ENCODE peak calls at places on chromosomes 3 and 15, in nine cellular contexts. U, L, C, Q, A, R, T, Z and G are unnamed samples.

GRCh38 chr15:76987896-76988860 is 6.7 kb upstream of the PSTPIP1 start:
- DNase-seq in U (no peak), L (no peak), C (peak; percentile 1), Q (peak; percentile 81), A (peak; percentile 43), R (no peak), T (no peak), Z (no peak), G (no peak)

GRCh38 chr15:90862487-90862886 is 5.9 kb upstream of the FURIN start:
- DNase-seq in U (no peak), L (no peak), C (no peak), Q (no peak), A (no peak), R (no peak), T (no peak), Z (no peak), G (no peak)

GRCh38 chr15:42491540-42492225 is 742 bp upstream of the ZNF106 start:
- DNase-seq in U (peak; percentile 74), L (no peak), C (no peak), Q (no peak), A (no peak), R (no peak), T (peak; percentile 82), Z (no peak), G (no peak)

GRCh38 chr3:189080745-189081144 is 91.0 kb upstream of the TPRG1 start:
- DNase-seq in U (no peak), L (no peak), C (no peak), Q (no peak), A (no peak), R (no peak), T (no peak), Z (no peak), G (no peak)

GRCh38 chr15:23854535-23855252 is 167.6 kb upstream of the NDN start:
- DNase-seq in U (no peak), L (no peak), C (no peak), Q (no peak), A (no peak), R (no peak), T (no peak), Z (no peak), G (no peak)

GRCh38 chr15:60223161-60223560 is 174.6 kb downstream of the ANXA2 start:
- DNase-seq in U (no peak), L (no peak), C (no peak), Q (no peak), A (no peak), R (no peak), T (no peak), Z (no peak), G (peak; percentile 12)

GRCh38 chr15:78540955-78541743 is 905 bp downstream of the PSMA4 start:
- DNase-seq in U (peak; percentile 51), L (no peak), C (no peak), Q (no peak), A (no peak), R (no peak), T (peak; percentile 5), Z (no peak), G (no peak)

GRCh38 chr15:101320501-101321052 is 25.5 kb upstream of the SNRPA1 start:
- DNase-seq in U (peak; percentile 19), L (no peak), C (no peak), Q (peak; percentile 75), A (peak; percentile 15), R (no peak), T (peak; percentile 51), Z (no peak), G (no peak)

GRCh38 chr3:93969443-93969842 is 4.3 kb downstream of the PROS1 start:
- DNase-seq in U (peak; percentile 51), L (no peak), C (no peak), Q (no peak), A (no peak), R (no peak), T (peak; percentile 39), Z (peak; percentile 12), G (no peak)

GRCh38 chr15:35141743-35142356 is 56.8 kb upstream of the NANOGP8 start:
- DNase-seq in U (peak; percentile 11), L (no peak), C (no peak), Q (no peak), A (no peak), R (no peak), T (peak; percentile 96), Z (no peak), G (no peak)

GRCh38 chr15:41948499-41948898 is 23.9 kb downstream of the EHD4 start:
- DNase-seq in U (no peak), L (no peak), C (no peak), Q (no peak), A (peak; percentile 57), R (peak; percentile 60), T (no peak), Z (no peak), G (no peak)

GRCh38 chr3:170107926-170108325 is 70.1 kb downstream of the GPR160 start:
- DNase-seq in U (no peak), L (no peak), C (no peak), Q (no peak), A (no peak), R (no peak), T (no peak), Z (no peak), G (no peak)

GRCh38 chr3:123194552-123194951 is 7.2 kb upstream of the SEC22A start:
- DNase-seq in U (peak; percentile 7), L (no peak), C (no peak), Q (no peak), A (no peak), R (no peak), T (peak; percentile 19), Z (peak; percentile 22), G (peak; percentile 18)

GRCh38 chr3:58150800-58151199 is 60.0 kb downstream of the DNASE1L3 start:
- DNase-seq in U (no peak), L (no peak), C (no peak), Q (no peak), A (no peak), R (no peak), T (no peak), Z (no peak), G (no peak)

GRCh38 chr15:64180235-64180824 is 17.5 kb upstream of the PPIB start:
- DNase-seq in U (no peak), L (no peak), C (no peak), Q (no peak), A (no peak), R (no peak), T (no peak), Z (no peak), G (peak; percentile 17)

GRCh38 chr15:98599911-98600685 is 48.2 kb upstream of the IGF1R start:
- DNase-seq in U (no peak), L (peak; percentile 67), C (peak; percentile 59), Q (no peak), A (peak; percentile 34), R (peak; percentile 45), T (peak; percentile 71), Z (no peak), G (peak; percentile 66)

GRCh38 chr3:102904629-102905028 is 469.8 kb downstream of the ZPLD1 start:
- DNase-seq in U (no peak), L (no peak), C (no peak), Q (no peak), A (no peak), R (no peak), T (no peak), Z (no peak), G (no peak)

GRCh38 chr3:98530676-98531075 is 1.1 kb upstream of the GPR15 start:
- DNase-seq in U (no peak), L (no peak), C (no peak), Q (no peak), A (no peak), R (no peak), T (no peak), Z (no peak), G (no peak)

GRCh38 chr3:141431411-141432378 is 55.1 kb upstream of the RASA2 start:
- DNase-seq in U (no peak), L (no peak), C (no peak), Q (no peak), A (no peak), R (peak; percentile 54), T (no peak), Z (no peak), G (peak; percentile 48)
- TF ChIP-seq POLR2A in U (no peak), L (no peak), C (no peak), Q (no peak), A (no peak), R (peak; percentile 31), T (no peak), Z (no peak), G (no peak)

GRCh38 chr3:71724584-71725278 is 471 bp downstream of the EIF4E3 start:
- DNase-seq in U (peak; percentile 5), L (peak; percentile 58), C (peak; percentile 34), Q (peak; percentile 77), A (no peak), R (peak; percentile 46), T (no peak), Z (no peak), G (peak; percentile 53)
- TF ChIP-seq POLR2A in U (no peak), L (no peak), C (peak; percentile 20), Q (peak; percentile 27), A (no peak), R (no peak), T (no peak), Z (no peak), G (peak; percentile 25)

GRCh38 chr15:40405501-40406381 is at the start of gene IVD:
- DNase-seq in U (peak; percentile 95), L (peak; percentile 96), C (peak; percentile 96), Q (peak; percentile 98), A (peak; percentile 89), R (peak; percentile 94), T (peak; percentile 96), Z (peak; percentile 88), G (peak; percentile 97)
- TF ChIP-seq POLR2A in U (peak; percentile 93), L (peak; percentile 75), C (peak; percentile 84), Q (peak; percentile 81), A (peak; percentile 81), R (peak; percentile 63), T (peak; percentile 59), Z (peak; percentile 65), G (peak; percentile 83)

GRCh38 chr15:84785053-84785452 is 32.1 kb upstream of the ALPK3 start:
- DNase-seq in U (no peak), L (no peak), C (no peak), Q (no peak), A (no peak), R (no peak), T (no peak), Z (no peak), G (no peak)

GRCh38 chr15:84782346-84782745 is 34.0 kb downstream of the ZNF592 start:
- DNase-seq in U (no peak), L (no peak), C (no peak), Q (no peak), A (no peak), R (no peak), T (no peak), Z (no peak), G (no peak)

GRCh38 chr15:84781505-84781904 is 33.1 kb downstream of the ZNF592 start:
- DNase-seq in U (no peak), L (no peak), C (no peak), Q (no peak), A (no peak), R (no peak), T (peak; percentile 47), Z (no peak), G (no peak)

GRCh38 chr15:84783493-84784251 is 33.5 kb upstream of the ALPK3 start:
- DNase-seq in U (no peak), L (no peak), C (no peak), Q (no peak), A (no peak), R (no peak), T (no peak), Z (no peak), G (no peak)

DNA sequence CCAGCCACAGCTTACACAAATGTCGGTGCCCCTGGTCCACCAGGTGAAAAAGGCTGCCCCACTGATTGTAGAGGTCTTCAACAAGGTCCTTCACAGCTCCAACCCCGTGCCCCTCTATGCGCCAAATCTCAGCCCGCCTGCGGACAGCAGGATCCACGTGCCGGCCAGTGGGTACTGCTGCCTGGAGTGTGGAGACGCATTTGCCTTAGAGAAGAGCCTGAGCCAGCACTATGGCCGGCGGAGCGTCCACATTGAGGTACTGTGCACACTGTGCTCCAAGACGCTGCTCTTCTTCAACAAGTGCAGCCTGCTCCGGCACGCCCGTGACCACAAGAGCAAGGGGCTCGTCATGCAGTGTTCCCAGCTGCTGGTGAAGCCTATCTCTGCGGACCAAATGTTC is 32.9 kb upstream of the ALPK3 start:
- DNase-seq in U (no peak), L (no peak), C (no peak), Q (no peak), A (no peak), R (no peak), T (no peak), Z (no peak), G (no peak)
- TF ChIP-seq POLR2A in U (no peak), L (no peak), C (no peak), Q (no peak), A (no peak), R (no peak), T (no peak), Z (no peak), G (no peak)